ENCODE peak calls at places on chromosomes 11 and 22, in nine cellular contexts. One of them, this sample, is unnamed.

GRCh38 chr11:14273885-14274284 is 85.1 kb downstream of the RRAS2 start:
- DNase-seq in left ventricle myocardium inferior: no peak
- DNase-seq in kidney: no peak
- DNase-seq in epithelial cell of proximal tubule: no peak
- DNase-seq in ovary: no peak
- DNase-seq in lung: no peak
- DNase-seq in AG04450: no peak
- DNase-seq in GM23338: no peak
- DNase-seq in astrocyte of the cerebellum: no peak
- DNase-seq in this sample: no peak

GRCh38 chr11:121890377-121890776 is 225.6 kb downstream of the BLID start:
- DNase-seq in AG04450: no peak
- DNase-seq in left ventricle myocardium inferior: no peak
- DNase-seq in ovary: no peak
- DNase-seq in kidney: no peak
- DNase-seq in epithelial cell of proximal tubule: no peak
- DNase-seq in lung: no peak
- DNase-seq in astrocyte of the cerebellum: peak
- DNase-seq in GM23338: no peak
- DNase-seq in this sample: no peak

GRCh38 chr22:44623771-44624510 is 78.1 kb upstream of the PRR5 start:
- DNase-seq in GM23338: peak
- DNase-seq in ovary: no peak
- DNase-seq in epithelial cell of proximal tubule: no peak
- DNase-seq in AG04450: no peak
- DNase-seq in left ventricle myocardium inferior: no peak
- DNase-seq in astrocyte of the cerebellum: no peak
- DNase-seq in kidney: no peak
- DNase-seq in lung: no peak
- DNase-seq in this sample: no peak

GRCh38 chr22:32576553-32577255 is 102.1 kb downstream of the FBXO7 start:
- DNase-seq in ovary: no peak
- DNase-seq in epithelial cell of proximal tubule: no peak
- DNase-seq in lung: no peak
- DNase-seq in kidney: no peak
- DNase-seq in AG04450: no peak
- DNase-seq in astrocyte of the cerebellum: no peak
- DNase-seq in GM23338: no peak
- DNase-seq in left ventricle myocardium inferior: no peak
- DNase-seq in this sample: no peak

GRCh38 chr22:17780116-17780740 is 6.0 kb upstream of the BID start:
- DNase-seq in left ventricle myocardium inferior: no peak
- DNase-seq in GM23338: peak
- DNase-seq in epithelial cell of proximal tubule: no peak
- DNase-seq in AG04450: no peak
- DNase-seq in astrocyte of the cerebellum: no peak
- DNase-seq in ovary: no peak
- DNase-seq in lung: no peak
- DNase-seq in kidney: peak
- DNase-seq in this sample: no peak

GRCh38 chr11:58628446-58628845 is 6.0 kb downstream of the CNTF start:
- DNase-seq in astrocyte of the cerebellum: peak
- DNase-seq in ovary: no peak
- DNase-seq in lung: no peak
- DNase-seq in kidney: no peak
- DNase-seq in AG04450: no peak
- DNase-seq in left ventricle myocardium inferior: peak
- DNase-seq in GM23338: no peak
- DNase-seq in epithelial cell of proximal tubule: peak
- DNase-seq in this sample: no peak

GRCh38 chr11:60658409-60658808 is 41.0 kb upstream of the MS4A8 start:
- DNase-seq in kidney: no peak
- DNase-seq in AG04450: no peak
- DNase-seq in lung: peak
- DNase-seq in ovary: no peak
- DNase-seq in astrocyte of the cerebellum: no peak
- DNase-seq in left ventricle myocardium inferior: no peak
- DNase-seq in epithelial cell of proximal tubule: no peak
- DNase-seq in GM23338: no peak
- DNase-seq in this sample: no peak

GRCh38 chr22:48594757-48595510 is 1232.7 kb downstream of the BRD1 start:
- DNase-seq in astrocyte of the cerebellum: no peak
- DNase-seq in left ventricle myocardium inferior: no peak
- DNase-seq in lung: no peak
- DNase-seq in epithelial cell of proximal tubule: no peak
- DNase-seq in kidney: peak
- DNase-seq in GM23338: no peak
- DNase-seq in AG04450: no peak
- DNase-seq in ovary: no peak
- DNase-seq in this sample: no peak

GRCh38 chr11:44032304-44033085 is 15.3 kb upstream of the ACCSL start:
- DNase-seq in AG04450: no peak
- DNase-seq in astrocyte of the cerebellum: no peak
- DNase-seq in ovary: peak
- DNase-seq in GM23338: no peak
- DNase-seq in lung: peak
- DNase-seq in left ventricle myocardium inferior: peak
- DNase-seq in epithelial cell of proximal tubule: no peak
- DNase-seq in kidney: peak
- DNase-seq in this sample: peak

GRCh38 chr11:65640483-65641207 is 2.7 kb downstream of the SIPA1 start:
- DNase-seq in GM23338: no peak
- DNase-seq in kidney: peak
- DNase-seq in epithelial cell of proximal tubule: no peak
- DNase-seq in lung: no peak
- DNase-seq in astrocyte of the cerebellum: no peak
- DNase-seq in ovary: no peak
- DNase-seq in AG04450: no peak
- DNase-seq in left ventricle myocardium inferior: peak
- DNase-seq in this sample: no peak

GRCh38 chr11:133656100-133656635 is 123.9 kb upstream of the OPCML start:
- DNase-seq in left ventricle myocardium inferior: no peak
- DNase-seq in lung: no peak
- DNase-seq in epithelial cell of proximal tubule: no peak
- DNase-seq in ovary: no peak
- DNase-seq in kidney: no peak
- DNase-seq in astrocyte of the cerebellum: no peak
- DNase-seq in GM23338: no peak
- DNase-seq in AG04450: no peak
- DNase-seq in this sample: no peak
- H3K4me3 ChIP-seq in left ventricle myocardium inferior: no peak
- H3K4me3 ChIP-seq in lung: no peak
- H3K4me3 ChIP-seq in epithelial cell of proximal tubule: no peak
- H3K4me3 ChIP-seq in ovary: no peak
- H3K4me3 ChIP-seq in kidney: no peak
- H3K4me3 ChIP-seq in astrocyte of the cerebellum: no peak
- H3K4me3 ChIP-seq in GM23338: no peak
- H3K4me3 ChIP-seq in AG04450: no peak
- H3K4me3 ChIP-seq in this sample: no peak

GRCh38 chr11:67311556-67312082 is 8.3 kb downstream of the SSH3 start:
- DNase-seq in ovary: no peak
- DNase-seq in kidney: no peak
- DNase-seq in lung: no peak
- DNase-seq in GM23338: no peak
- DNase-seq in epithelial cell of proximal tubule: no peak
- DNase-seq in left ventricle myocardium inferior: no peak
- DNase-seq in AG04450: no peak
- DNase-seq in astrocyte of the cerebellum: no peak
- DNase-seq in this sample: no peak
- TF ChIP-seq CTCF in ovary: no peak
- TF ChIP-seq CTCF in kidney: no peak
- TF ChIP-seq CTCF in lung: no peak
- TF ChIP-seq CTCF in GM23338: no peak
- TF ChIP-seq CTCF in epithelial cell of proximal tubule: no peak
- TF ChIP-seq CTCF in left ventricle myocardium inferior: no peak
- TF ChIP-seq CTCF in AG04450: no peak
- TF ChIP-seq CTCF in astrocyte of the cerebellum: no peak
- TF ChIP-seq CTCF in this sample: no peak

DNA sequence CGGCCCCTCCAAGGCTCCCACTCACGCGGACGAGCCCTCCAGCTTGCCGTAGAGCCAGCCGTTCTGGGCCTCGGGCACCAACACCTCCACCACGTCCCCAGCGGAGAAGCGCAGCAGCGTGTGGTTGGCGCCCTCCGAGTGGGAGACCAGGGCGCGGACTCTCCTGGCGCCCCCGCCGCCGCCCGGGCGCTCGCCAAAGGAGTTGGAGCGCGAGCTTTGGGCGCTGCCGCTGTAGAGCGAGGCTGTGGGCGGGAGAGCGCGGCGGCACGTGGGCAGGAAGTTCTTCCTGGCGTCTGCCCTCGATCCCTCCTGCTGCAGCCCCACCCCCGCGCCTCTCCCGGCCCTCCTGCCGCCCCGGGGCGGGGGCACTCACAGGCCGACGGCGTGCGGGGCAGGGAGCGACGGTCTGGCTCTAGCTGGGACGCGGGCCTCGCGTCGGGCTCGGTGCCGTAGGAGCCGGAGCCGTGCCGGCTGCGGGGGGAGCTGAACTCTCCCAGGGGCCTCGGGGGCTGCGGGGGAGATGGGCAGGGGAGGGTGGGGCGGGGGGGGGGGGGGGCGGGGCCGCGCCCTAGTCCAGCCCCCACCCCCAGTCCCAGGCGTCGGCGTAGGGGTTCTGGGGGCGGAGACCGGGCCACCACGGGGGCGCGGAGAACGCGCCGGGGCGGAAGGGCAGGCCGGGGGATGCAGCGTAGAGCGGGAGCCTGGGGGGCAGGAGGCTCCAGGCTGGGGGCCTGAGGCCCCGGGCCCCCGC is 4.9 kb upstream of the SLC16A8 start:
- DNase-seq in ovary: no peak
- DNase-seq in kidney: peak
- DNase-seq in left ventricle myocardium inferior: peak
- DNase-seq in epithelial cell of proximal tubule: no peak
- DNase-seq in AG04450: no peak
- DNase-seq in astrocyte of the cerebellum: no peak
- DNase-seq in lung: no peak
- DNase-seq in GM23338: peak
- DNase-seq in this sample: no peak
- H3K4me3 ChIP-seq in ovary: no peak
- H3K4me3 ChIP-seq in kidney: no peak
- H3K4me3 ChIP-seq in left ventricle myocardium inferior: peak
- H3K4me3 ChIP-seq in epithelial cell of proximal tubule: no peak
- H3K4me3 ChIP-seq in AG04450: peak
- H3K4me3 ChIP-seq in astrocyte of the cerebellum: peak
- H3K4me3 ChIP-seq in lung: no peak
- H3K4me3 ChIP-seq in GM23338: peak
- H3K4me3 ChIP-seq in this sample: peak

GRCh38 chr11:47980907-47981621 is 705 bp downstream of the PTPRJ start:
- DNase-seq in ovary: peak
- DNase-seq in AG04450: no peak
- DNase-seq in kidney: peak
- DNase-seq in lung: peak
- DNase-seq in epithelial cell of proximal tubule: no peak
- DNase-seq in astrocyte of the cerebellum: no peak
- DNase-seq in left ventricle myocardium inferior: peak
- DNase-seq in GM23338: peak
- DNase-seq in this sample: no peak
- TF ChIP-seq CTCF in ovary: no peak
- TF ChIP-seq CTCF in AG04450: no peak
- TF ChIP-seq CTCF in kidney: no peak
- TF ChIP-seq CTCF in lung: no peak
- TF ChIP-seq CTCF in epithelial cell of proximal tubule: no peak
- TF ChIP-seq CTCF in astrocyte of the cerebellum: peak
- TF ChIP-seq CTCF in left ventricle myocardium inferior: peak
- TF ChIP-seq CTCF in GM23338: peak
- TF ChIP-seq CTCF in this sample: no peak

GRCh38 chr22:40175571-40176105 is 2.1 kb upstream of the TNRC6B start:
- DNase-seq in epithelial cell of proximal tubule: no peak
- DNase-seq in GM23338: no peak
- DNase-seq in lung: no peak
- DNase-seq in ovary: no peak
- DNase-seq in left ventricle myocardium inferior: no peak
- DNase-seq in AG04450: no peak
- DNase-seq in astrocyte of the cerebellum: no peak
- DNase-seq in kidney: no peak
- DNase-seq in this sample: no peak
- H3K4me3 ChIP-seq in epithelial cell of proximal tubule: no peak
- H3K4me3 ChIP-seq in GM23338: no peak
- H3K4me3 ChIP-seq in lung: no peak
- H3K4me3 ChIP-seq in ovary: no peak
- H3K4me3 ChIP-seq in left ventricle myocardium inferior: no peak
- H3K4me3 ChIP-seq in AG04450: no peak
- H3K4me3 ChIP-seq in astrocyte of the cerebellum: no peak
- H3K4me3 ChIP-seq in kidney: no peak
- H3K4me3 ChIP-seq in this sample: no peak

GRCh38 chr11:19326499-19326898 is 85.8 kb upstream of the E2F8 start:
- DNase-seq in ovary: no peak
- DNase-seq in AG04450: no peak
- DNase-seq in GM23338: no peak
- DNase-seq in kidney: no peak
- DNase-seq in epithelial cell of proximal tubule: no peak
- DNase-seq in astrocyte of the cerebellum: no peak
- DNase-seq in left ventricle myocardium inferior: no peak
- DNase-seq in lung: no peak
- DNase-seq in this sample: no peak
- TF ChIP-seq CTCF in ovary: no peak
- TF ChIP-seq CTCF in AG04450: peak
- TF ChIP-seq CTCF in GM23338: no peak
- TF ChIP-seq CTCF in kidney: no peak
- TF ChIP-seq CTCF in epithelial cell of proximal tubule: peak
- TF ChIP-seq CTCF in astrocyte of the cerebellum: peak
- TF ChIP-seq CTCF in left ventricle myocardium inferior: peak
- TF ChIP-seq CTCF in lung: no peak
- TF ChIP-seq CTCF in this sample: no peak

DNA sequence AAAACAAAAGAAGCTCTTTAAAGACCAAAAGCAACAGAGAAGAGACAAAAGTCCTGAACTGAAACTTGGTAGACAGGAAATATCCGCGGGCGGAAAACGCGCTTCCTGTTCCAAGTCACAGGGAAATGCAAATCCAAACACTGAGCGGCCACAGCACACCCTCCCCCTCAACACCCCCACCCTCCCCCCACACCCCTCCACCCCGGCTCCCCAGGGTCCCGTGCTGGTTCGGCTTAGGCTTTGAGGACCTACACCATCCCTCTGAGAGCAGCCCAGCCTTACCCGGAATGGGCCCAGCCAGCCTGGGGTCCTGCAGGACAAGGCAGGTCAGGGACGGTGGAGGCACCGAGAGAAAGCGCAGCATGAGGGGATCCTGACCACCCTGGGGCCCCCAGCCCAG is 160.4 kb downstream of the BRD1 start:
- DNase-seq in left ventricle myocardium inferior: peak
- DNase-seq in AG04450: no peak
- DNase-seq in epithelial cell of proximal tubule: no peak
- DNase-seq in ovary: no peak
- DNase-seq in GM23338: no peak
- DNase-seq in kidney: peak
- DNase-seq in astrocyte of the cerebellum: no peak
- DNase-seq in lung: no peak
- DNase-seq in this sample: peak
- H3K4me3 ChIP-seq in left ventricle myocardium inferior: peak
- H3K4me3 ChIP-seq in AG04450: no peak
- H3K4me3 ChIP-seq in epithelial cell of proximal tubule: no peak
- H3K4me3 ChIP-seq in ovary: no peak
- H3K4me3 ChIP-seq in GM23338: no peak
- H3K4me3 ChIP-seq in kidney: no peak
- H3K4me3 ChIP-seq in astrocyte of the cerebellum: no peak
- H3K4me3 ChIP-seq in lung: no peak
- H3K4me3 ChIP-seq in this sample: peak